ENCODE peak calls at places on chromosomes 1 and 21, in four cellular contexts. B is DND-41, C is OCI-LY7, S is PC-3. L is an unnamed sample.

GRCh38 chr1:117754061-117754969 is 148.5 kb downstream of the TENT5C start:
- DNase-seq in B (peak), S (peak), C (peak), L (peak)

GRCh38 chr1:1020415-1021009 is 592 bp downstream of the AGRN start:
- DNase-seq in C (no peak), S (peak), B (peak), L (peak)

GRCh38 chr1:34164510-34165381 is at the start of gene CSMD2:
- DNase-seq in C (no peak), B (no peak), S (no peak), L (peak)

GRCh38 chr1:32695098-32695904 is 7.3 kb downstream of the SYNC start:
- DNase-seq in C (no peak), B (no peak), S (peak), L (peak)

GRCh38 chr1:41429641-41430035 is 54.8 kb downstream of the EDN2 start:
- DNase-seq in C (no peak), B (no peak), S (no peak), L (no peak)

GRCh38 chr1:158246650-158247049 is 7.6 kb upstream of the CD1A start:
- DNase-seq in S (peak), B (peak), C (peak), L (no peak)

GRCh38 chr1:181105134-181106021 is 16.9 kb downstream of the IER5 start:
- DNase-seq in S (peak), C (peak), B (peak), L (peak)

GRCh38 chr1:173997796-173998195 is 24.4 kb downstream of the RC3H1 start:
- DNase-seq in B (no peak), C (no peak), S (no peak), L (peak)

GRCh38 chr1:210236386-210236839 is 3.8 kb downstream of the SERTAD4 start:
- DNase-seq in B (no peak), C (no peak), S (no peak), L (peak)

GRCh38 chr1:226738421-226738994 is 574 bp downstream of the ITPKB start:
- DNase-seq in S (peak), B (peak), C (peak), L (peak)

GRCh38 chr1:201759194-201759814 is 69.7 kb upstream of the IPO9 start:
- DNase-seq in S (no peak), C (no peak), B (no peak), L (peak)

GRCh38 chr1:201761871-201762270 is 67.1 kb upstream of the IPO9 start:
- DNase-seq in S (no peak), C (no peak), B (no peak), L (no peak)

GRCh38 chr1:201761178-201761577 is 67.8 kb upstream of the IPO9 start:
- DNase-seq in S (no peak), B (no peak), C (no peak), L (no peak)

GRCh38 chr1:201758508-201759050 is 70.4 kb upstream of the IPO9 start:
- DNase-seq in B (no peak), S (no peak), C (peak), L (no peak)

DNA sequence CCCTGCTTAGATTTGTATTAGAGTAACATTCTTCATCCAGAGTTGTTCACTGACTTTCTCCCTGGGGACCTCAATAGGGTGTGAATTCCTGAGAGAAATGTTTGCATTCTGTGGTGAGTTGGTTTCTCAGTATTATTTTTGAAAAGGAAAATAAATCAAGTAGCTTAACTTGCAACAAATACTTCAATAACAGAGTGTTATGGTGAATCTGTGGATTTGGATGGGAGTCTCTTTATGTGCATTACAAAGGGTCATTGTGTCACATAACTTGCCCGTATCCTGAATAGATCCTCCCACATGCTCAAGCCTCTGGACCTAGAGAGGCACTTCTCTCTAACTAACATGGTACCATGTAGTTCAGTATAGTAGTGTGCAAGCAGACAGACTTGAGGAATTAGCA is 68.4 kb upstream of the IPO9 start:
- DNase-seq in B (no peak), C (no peak), S (no peak), L (no peak)
- H3K4me2 ChIP-seq in B (no peak), C (no peak), S (no peak), L (peak)

GRCh38 chr21:37043818-37044217 is 29.1 kb downstream of the PIGP start:
- DNase-seq in B (no peak), S (no peak), C (no peak), L (peak)

GRCh38 chr21:37045139-37045538 is 27.7 kb downstream of the PIGP start:
- DNase-seq in C (peak), B (peak), S (no peak), L (no peak)

GRCh38 chr21:37044643-37045042 is 28.2 kb downstream of the PIGP start:
- DNase-seq in B (no peak), C (no peak), S (no peak), L (peak)

GRCh38 chr21:37045556-37045955 is 27.3 kb downstream of the PIGP start:
- DNase-seq in S (no peak), B (no peak), C (no peak), L (no peak)

DNA sequence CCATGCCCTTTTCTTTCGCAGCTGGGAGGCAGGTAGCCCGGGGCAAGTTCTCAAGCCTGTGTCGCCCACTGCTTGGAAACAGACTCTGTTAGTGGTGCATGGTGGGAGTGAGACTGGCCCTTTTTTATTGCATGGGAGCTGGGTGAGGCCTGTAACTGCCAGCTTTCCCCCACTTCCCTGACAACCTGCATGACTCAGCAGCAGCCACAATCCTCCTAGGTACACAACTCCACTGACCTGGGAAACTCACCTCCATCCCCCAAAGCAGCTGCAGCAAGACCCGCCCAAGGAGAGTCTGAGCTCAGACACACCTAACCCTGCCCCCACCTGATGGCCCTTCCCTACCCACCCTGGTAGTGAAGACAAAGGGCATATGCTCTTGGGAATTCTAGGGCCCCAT is 25.8 kb downstream of the PIGP start:
- DNase-seq in B (no peak), C (no peak), S (peak), L (no peak)
- H2AFZ ChIP-seq in B (no peak), C (no peak), S (peak), L (no peak)

GRCh38 chr1:216627252-216627651 is 96.0 kb downstream of the ESRRG start:
- DNase-seq in C (no peak), B (no peak), S (no peak), L (no peak)
- H3K4me2 ChIP-seq in C (no peak), B (no peak), S (no peak), L (no peak)

DNA sequence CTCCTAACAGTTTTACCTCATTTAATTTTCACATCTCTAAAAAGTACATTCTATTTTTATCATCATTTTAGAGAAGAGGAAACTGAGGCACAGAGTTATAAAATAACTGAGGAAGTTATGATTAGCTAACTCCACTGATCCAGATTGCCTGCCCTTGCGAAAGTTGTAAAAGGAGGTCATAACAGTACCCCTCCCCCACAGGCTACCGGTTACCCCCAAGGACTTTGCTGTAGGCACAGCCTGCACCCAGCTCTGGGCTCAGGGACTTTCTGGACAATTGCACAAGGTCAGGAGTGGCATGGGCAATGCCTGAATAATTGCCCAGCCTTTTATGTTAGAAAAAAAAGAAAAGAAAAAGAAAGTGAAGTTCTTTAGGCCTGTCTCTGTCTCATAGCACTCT is 22.7 kb downstream of the PIGM start:
- DNase-seq in B (no peak), S (no peak), C (no peak), L (no peak)
- H2AFZ ChIP-seq in B (no peak), S (no peak), C (no peak), L (no peak)

GRCh38 chr1:50424940-50425375 is 1.7 kb upstream of the DMRTA2 start:
- DNase-seq in C (no peak), S (no peak), B (no peak), L (peak)

GRCh38 chr1:50424045-50424939 is 1.0 kb upstream of the DMRTA2 start:
- DNase-seq in C (no peak), B (no peak), S (no peak), L (peak)

GRCh38 chr1:50422946-50423669 is at the start of gene DMRTA2:
- DNase-seq in B (no peak), S (no peak), C (no peak), L (peak)

GRCh38 chr1:50422675-50422945 is 633 bp downstream of the DMRTA2 start:
- DNase-seq in S (no peak), B (no peak), C (no peak), L (no peak)

GRCh38 chr1:50423670-50424000 is 392 bp upstream of the DMRTA2 start:
- DNase-seq in S (no peak), C (no peak), B (no peak), L (peak)
- H3K4me2 ChIP-seq in S (no peak), C (no peak), B (no peak), L (no peak)